ENCODE peak calls at places on chromosome 14, in five cellular contexts. O is fibroblast of lung; K is naive thymus-derived CD4-positive, alpha-beta T cell; P is psoas muscle; H is left ventricle myocardium inferior. A is an unnamed sample.

GRCh38 chr14:60565211-60565610 is 56.3 kb downstream of the SIX6 start:
- DNase-seq in H (no peak), O (peak; percentile 88), K (no peak), P (no peak), A (no peak)

GRCh38 chr14:55731247-55731872 is 151.4 kb downstream of the KTN1 start:
- DNase-seq in O (no peak), H (no peak), P (no peak), K (no peak), A (no peak)

GRCh38 chr14:84750763-84751554 is 779.0 kb upstream of the FLRT2 start:
- DNase-seq in O (peak; percentile 70), P (no peak), K (no peak), H (no peak), A (no peak)

GRCh38 chr14:47278233-47278842 is 397.1 kb downstream of the MDGA2 start:
- DNase-seq in H (no peak), K (peak; percentile 26), O (peak; percentile 9), P (no peak), A (peak; percentile 47)

GRCh38 chr14:53183611-53184010 is 30.5 kb upstream of the DDHD1 start:
- DNase-seq in K (no peak), O (peak; percentile 43), H (no peak), P (no peak), A (no peak)

GRCh38 chr14:31785574-31785973 is 224.4 kb downstream of the NUBPL start:
- DNase-seq in K (no peak), P (no peak), O (no peak), H (no peak), A (no peak)

GRCh38 chr14:23347406-23348296 is 5.0 kb downstream of the SLC22A17 start:
- DNase-seq in K (no peak), O (no peak), H (no peak), P (no peak), A (no peak)

GRCh38 chr14:68715032-68715924 is 77.6 kb downstream of the ZFP36L1 start:
- DNase-seq in O (peak; percentile 65), P (no peak), H (no peak), K (no peak), A (no peak)

GRCh38 chr14:100063314-100063941 is 1.8 kb upstream of the EVL start:
- DNase-seq in O (no peak), P (no peak), H (no peak), K (no peak), A (no peak)

GRCh38 chr14:28879571-28879970 is 113.0 kb downstream of the FOXG1 start:
- DNase-seq in K (no peak), O (no peak), H (no peak), P (no peak), A (no peak)

GRCh38 chr14:89598548-89599186 is 181.6 kb upstream of the FOXN3 start:
- DNase-seq in O (peak; percentile 35), K (no peak), P (no peak), H (no peak), A (no peak)

GRCh38 chr14:45757655-45758054 is 504.7 kb upstream of the MIS18BP1 start:
- DNase-seq in H (no peak), P (no peak), K (no peak), O (no peak), A (no peak)

DNA sequence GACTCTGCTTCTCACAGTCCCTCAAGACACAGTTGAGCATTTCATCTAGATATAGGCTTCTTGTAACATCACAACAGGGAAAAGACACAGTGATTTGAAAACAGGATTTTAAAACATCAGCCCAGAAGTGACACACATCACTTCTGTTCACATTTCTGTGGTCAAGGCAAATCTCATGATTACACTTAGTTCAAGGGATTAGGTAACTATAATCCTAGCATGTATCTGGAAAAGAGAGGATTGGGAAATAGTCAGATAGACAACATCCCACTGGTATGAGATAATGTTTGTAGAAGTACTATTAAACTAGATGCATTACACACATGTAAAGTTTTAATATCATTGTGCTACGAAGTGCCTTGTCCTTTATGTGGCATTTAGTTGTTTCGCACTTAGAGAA is 252.6 kb upstream of the PRKD1 start:
- DNase-seq in P (no peak), K (no peak), H (no peak), O (peak; percentile 57), A (no peak)
- H3K36me3 ChIP-seq in P (no peaks in the 10 kb centered on the region), K (no peaks in the 10 kb centered on the region), H (no peaks in the 10 kb centered on the region), O (no peaks in the 10 kb centered on the region), A (no peaks in the 10 kb centered on the region)

GRCh38 chr14:75446447-75446846 is 18.6 kb downstream of the JDP2 start:
- DNase-seq in O (no peak), P (no peak), H (no peak), K (no peak), A (no peak)

GRCh38 chr14:75448209-75448608 is 20.4 kb downstream of the JDP2 start:
- DNase-seq in H (no peak), P (no peak), O (no peak), K (no peak), A (no peak)

GRCh38 chr14:75450381-75451276 is 22.8 kb downstream of the JDP2 start:
- DNase-seq in O (peak; percentile 58), K (no peak), P (peak; percentile 71), H (peak; percentile 54), A (no peak)

GRCh38 chr14:75452324-75452723 is 24.5 kb downstream of the JDP2 start:
- DNase-seq in H (peak; percentile 33), O (no peak), P (no peak), K (no peak), A (no peak)

DNA sequence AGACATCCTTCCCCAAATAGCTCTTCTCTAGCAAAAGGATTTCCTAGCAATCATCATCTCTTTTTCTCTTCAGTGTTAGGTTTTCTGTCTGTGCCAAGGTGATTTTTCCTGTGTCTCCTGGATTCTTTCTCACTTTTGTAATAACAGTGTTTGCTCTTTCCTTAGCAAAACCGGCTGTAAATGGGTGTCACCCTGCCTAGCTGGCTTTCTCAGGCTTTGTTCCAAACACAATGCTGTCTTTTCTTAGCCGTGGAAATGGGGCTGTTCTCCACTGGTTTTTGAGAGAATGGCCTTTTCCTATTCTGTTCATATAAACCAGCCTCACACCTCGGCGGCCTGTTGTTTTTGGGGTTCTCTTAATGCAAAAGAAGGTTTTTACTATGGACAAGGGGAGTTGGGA is 21.9 kb downstream of the JDP2 start:
- DNase-seq in O (no peak), K (no peak), H (no peak), P (no peak), A (no peak)
- H3K4me1 ChIP-seq in O (peaks cover 28% of the 10 kb centered on the region), K (no peaks in the 10 kb centered on the region), H (peaks cover 88% of the 10 kb centered on the region), P (peaks cover 98% of the 10 kb centered on the region), A (peaks cover 63% of the 10 kb centered on the region)

GRCh38 chr14:102205560-102205959 is 65.9 kb downstream of the WDR20 start:
- DNase-seq in O (no peak), K (no peak), P (no peak), H (no peak), A (no peak)
- H3K36me3 ChIP-seq in O (peaks cover 2% of the 10 kb centered on the region), K (peaks cover 67% of the 10 kb centered on the region), P (peaks cover 32% of the 10 kb centered on the region), H (peaks cover 44% of the 10 kb centered on the region), A (no peaks in the 10 kb centered on the region)

DNA sequence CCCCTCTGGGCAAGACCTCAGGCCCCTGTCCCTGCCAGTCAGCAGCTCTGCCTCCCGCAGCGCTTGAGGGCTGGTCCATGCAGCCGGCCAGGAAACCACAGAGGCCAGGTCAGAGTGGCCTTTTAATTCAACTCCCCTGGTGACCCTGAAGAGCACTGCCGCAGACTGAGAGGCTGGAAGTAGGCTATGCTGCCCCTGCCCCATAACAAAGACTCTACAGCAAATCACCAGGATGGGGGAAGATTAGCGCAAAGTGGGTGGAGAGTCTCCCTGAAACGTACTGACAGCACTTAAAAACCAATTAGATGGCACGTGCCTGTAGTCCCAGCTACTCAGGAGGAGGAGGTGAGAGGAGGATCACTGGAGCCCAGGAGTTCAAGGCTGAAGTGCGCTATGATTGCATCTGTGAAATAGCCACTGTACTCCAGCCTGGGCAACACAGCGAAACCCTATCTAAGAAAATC is 70.5 kb downstream of the ITPK1 start:
- DNase-seq in K (no peak), P (no peak), O (peak; percentile 13), H (no peak), A (no peak)
- H3K4me1 ChIP-seq in K (no peaks in the 10 kb centered on the region), P (peaks cover 44% of the 10 kb centered on the region), O (peaks cover 3% of the 10 kb centered on the region), H (peaks cover 100% of the 10 kb centered on the region), A (peaks cover 91% of the 10 kb centered on the region)

DNA sequence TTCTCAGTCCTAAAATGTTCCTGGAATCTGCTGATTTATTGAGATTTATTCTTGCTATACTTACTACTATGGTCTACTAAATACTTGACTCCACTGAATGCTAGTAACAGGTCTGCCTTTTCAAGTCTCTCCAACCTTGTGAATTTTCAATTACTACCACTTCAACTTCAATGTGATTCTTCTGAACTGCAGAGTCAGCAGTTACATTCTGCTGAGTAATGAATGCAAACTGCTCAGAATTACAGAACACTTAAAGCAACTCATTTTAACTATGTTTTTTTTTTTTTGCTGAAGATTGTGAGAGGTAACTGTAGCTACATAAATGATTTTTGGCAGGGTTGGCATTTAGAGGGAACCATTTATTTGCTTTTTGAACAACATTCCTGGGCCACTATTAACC is 41.8 kb downstream of the ARF6 start:
- DNase-seq in H (no peak), K (no peak), P (no peak), O (peak; percentile 23), A (no peak)
- H3K36me3 ChIP-seq in H (no peaks in the 10 kb centered on the region), K (no peaks in the 10 kb centered on the region), P (no peaks in the 10 kb centered on the region), O (no peaks in the 10 kb centered on the region), A (no peaks in the 10 kb centered on the region)

GRCh38 chr14:69987416-69988144 is 108.4 kb downstream of the SMOC1 start:
- DNase-seq in H (no peak), O (no peak), K (no peak), P (no peak), A (no peak)

GRCh38 chr14:69983317-69983716 is 104.1 kb downstream of the SMOC1 start:
- DNase-seq in O (no peak), K (no peak), H (no peak), P (no peak), A (no peak)

GRCh38 chr14:69985456-69985855 is 106.2 kb downstream of the SMOC1 start:
- DNase-seq in K (no peak), O (peak; percentile 19), P (no peak), H (no peak), A (no peak)

GRCh38 chr14:69988979-69989378 is 109.8 kb downstream of the SMOC1 start:
- DNase-seq in H (no peak), K (no peak), O (no peak), P (no peak), A (no peak)

GRCh38 chr14:69986336-69986735 is 107.1 kb downstream of the SMOC1 start:
- DNase-seq in K (no peak), H (no peak), O (no peak), P (no peak), A (no peak)
- H3K4me1 ChIP-seq in K (no peaks in the 10 kb centered on the region), H (peaks cover 5% of the 10 kb centered on the region), O (no peaks in the 10 kb centered on the region), P (peaks cover 17% of the 10 kb centered on the region), A (peaks cover 13% of the 10 kb centered on the region)